ENCODE peak calls at places on chromosomes 6 and 20, in five cellular contexts. Z is OCI-LY7; I is cardiac muscle cell; A is CD8-positive, alpha-beta memory T cell; D is endodermal cell. V is an unnamed sample. For H3K4me1, the result is how much of the 10 kb centered on the place peaks cover.

GRCh38 chr20:53917145-53918009 is 153.0 kb downstream of the BCAS1 start:
- DNase-seq in D (peak), Z (no peak), I (no peak), A (no peak), V (no peak)

GRCh38 chr20:9375221-9375681 is 139.1 kb upstream of the LAMP5 start:
- DNase-seq in D (no peak), I (no peak), Z (no peak), A (no peak), V (no peak)

GRCh38 chr6:56874328-56874727 is 80.6 kb upstream of the BEND6 start:
- DNase-seq in I (no peak), Z (no peak), D (no peak), A (no peak), V (no peak)

GRCh38 chr20:21767200-21767738 is 61.8 kb downstream of the PAX1 start:
- DNase-seq in I (no peak), D (no peak), Z (no peak), A (no peak), V (no peak)

GRCh38 chr6:19408331-19408730 is 428.8 kb upstream of the ID4 start:
- DNase-seq in D (no peak), I (no peak), Z (no peak), A (no peak), V (no peak)

GRCh38 chr6:122845916-122846632 is 57.0 kb downstream of the SMPDL3A start:
- DNase-seq in Z (no peak), I (no peak), A (no peak), D (no peak), V (no peak)

GRCh38 chr6:97187951-97188350 is 95.1 kb downstream of the MMS22L start:
- DNase-seq in A (no peak), D (no peak), I (no peak), Z (no peak), V (no peak)

GRCh38 chr6:111781055-111781708 is 92.1 kb downstream of the FYN start:
- DNase-seq in D (no peak), A (no peak), I (no peak), Z (no peak), V (no peak)

GRCh38 chr6:30834643-30835042 is 49.7 kb upstream of the DDR1 start:
- DNase-seq in I (no peak), Z (peak), D (no peak), A (no peak), V (no peak)

GRCh38 chr6:108661430-108661829 is 100.7 kb downstream of the FOXO3 start:
- DNase-seq in Z (no peak), A (no peak), I (no peak), D (no peak), V (no peak)

GRCh38 chr20:11098888-11099287 is 425.1 kb upstream of the JAG1 start:
- DNase-seq in A (no peak), D (peak), I (no peak), Z (no peak), V (no peak)

GRCh38 chr6:50655848-50656453 is 57.4 kb upstream of the TFAP2D start:
- DNase-seq in Z (peak), A (no peak), I (peak), D (peak), V (no peak)

GRCh38 chr20:62723768-62724420 is 15.3 kb downstream of the NTSR1 start:
- DNase-seq in Z (no peak), A (no peak), I (no peak), D (no peak), V (no peak)

GRCh38 chr20:13684566-13685222 is 46.0 kb upstream of the TASP1 start:
- DNase-seq in A (no peak), Z (peak), I (no peak), D (no peak), V (no peak)

GRCh38 chr6:150143521-150144293 is 863 bp downstream of the PPP1R14C start:
- DNase-seq in D (peak), A (no peak), I (peak), Z (no peak), V (no peak)

GRCh38 chr6:454148-454991 is 62.8 kb downstream of the IRF4 start:
- DNase-seq in I (no peak), D (no peak), A (no peak), Z (no peak), V (no peak)

GRCh38 chr6:90574610-90575009 is 12.3 kb downstream of the MAP3K7 start:
- DNase-seq in A (no peak), Z (peak), I (no peak), D (no peak), V (no peak)

GRCh38 chr6:43772571-43773049 is 2.6 kb downstream of the VEGFA start:
- DNase-seq in Z (peak), A (no peak), I (peak), D (peak), V (peak)

GRCh38 chr6:33925869-33926268 is 122.1 kb upstream of the MLN start:
- DNase-seq in A (no peak), D (no peak), Z (no peak), I (no peak), V (no peak)

GRCh38 chr6:137763436-137763835 is 103.6 kb upstream of the TNFAIP3 start:
- DNase-seq in A (no peak), I (no peak), D (no peak), Z (no peak), V (no peak)

GRCh38 chr6:11215773-11216172 is 16.7 kb downstream of the NEDD9 start:
- DNase-seq in Z (no peak), D (no peak), I (no peak), A (no peak), V (no peak)
- H3K4me1 ChIP-seq in Z (under half), D (under half), I (half or more), A (under half), V (under half)

GRCh38 chr6:53532061-53532797 is 12.7 kb downstream of the GCLC start:
- DNase-seq in I (no peak), D (no peak), Z (no peak), A (no peak), V (no peak)
- H3K4me1 ChIP-seq in I (under half), D (under half), Z (under half), A (under half), V (under half)

DNA sequence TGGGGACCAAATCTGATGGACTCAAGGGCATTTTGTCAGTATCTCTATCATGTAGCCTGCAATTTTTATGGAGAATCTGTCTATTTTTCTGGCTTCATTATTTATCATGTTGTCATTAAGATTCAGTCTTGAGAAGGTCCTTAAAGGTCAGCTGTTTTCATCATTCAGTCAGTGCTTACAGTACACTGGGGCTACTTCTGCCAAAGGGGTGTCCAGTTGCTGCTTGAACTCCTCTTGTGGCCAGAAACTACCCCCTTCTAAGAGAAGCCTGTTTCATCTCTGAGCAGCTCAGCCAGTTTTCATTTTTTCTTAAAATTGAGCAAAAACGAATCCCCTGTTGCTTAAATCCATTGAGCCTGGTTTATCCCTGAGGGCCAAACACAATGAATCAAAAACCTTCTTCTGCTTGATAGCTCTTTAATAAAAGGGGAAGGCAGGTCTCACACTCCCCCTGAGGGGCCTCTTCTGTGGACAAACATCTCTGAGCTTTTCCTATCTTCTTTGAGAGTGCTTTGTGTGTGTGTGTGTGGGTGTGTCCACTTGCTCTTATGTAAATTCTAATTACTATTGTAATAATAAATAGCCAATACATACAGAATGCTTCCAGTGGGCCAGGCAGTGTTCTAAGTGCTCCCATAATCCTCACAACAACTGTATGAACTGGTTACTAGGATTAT is 172.2 kb downstream of the PLCB1 start:
- DNase-seq in Z (no peak), D (no peak), A (no peak), I (no peak), V (no peak)
- H3K4me1 ChIP-seq in Z (under half), D (under half), A (under half), I (under half), V (under half)

DNA sequence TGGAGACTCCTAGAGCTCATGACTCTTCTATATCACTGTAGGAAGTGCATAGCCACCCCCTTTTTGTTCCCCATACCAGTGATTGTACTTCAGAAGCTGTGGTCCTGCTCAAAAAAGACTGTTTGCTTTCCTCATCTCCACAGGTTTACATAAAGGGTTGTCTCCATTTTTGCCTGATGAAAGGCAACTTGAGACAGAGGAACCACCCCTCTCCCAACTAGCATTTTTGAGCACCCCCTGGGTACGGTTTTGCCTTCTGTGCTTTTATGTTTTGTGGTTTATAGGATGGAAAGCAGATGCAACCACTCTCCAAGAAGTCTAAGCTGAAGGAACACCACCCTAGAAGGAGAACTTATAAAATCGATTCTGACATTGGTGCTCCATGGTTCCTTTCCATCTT is 127.7 kb upstream of the SUPT3H start:
- DNase-seq in D (no peak), I (no peak), Z (no peak), A (no peak), V (no peak)
- H3K4me1 ChIP-seq in D (under half), I (under half), Z (under half), A (under half), V (under half)

GRCh38 chr6:156533860-156534580 is 243.2 kb upstream of the ARID1B start:
- DNase-seq in D (peak), A (no peak), Z (no peak), I (no peak), V (no peak)
- H3K4me1 ChIP-seq in D (under half), A (under half), Z (under half), I (under half), V (under half)

GRCh38 chr6:81748946-81749345 is 3.5 kb downstream of the TENT5A start:
- DNase-seq in A (no peak), Z (no peak), I (no peak), D (no peak), V (no peak)
- H3K4me1 ChIP-seq in A (under half), Z (under half), I (under half), D (under half), V (under half)

DNA sequence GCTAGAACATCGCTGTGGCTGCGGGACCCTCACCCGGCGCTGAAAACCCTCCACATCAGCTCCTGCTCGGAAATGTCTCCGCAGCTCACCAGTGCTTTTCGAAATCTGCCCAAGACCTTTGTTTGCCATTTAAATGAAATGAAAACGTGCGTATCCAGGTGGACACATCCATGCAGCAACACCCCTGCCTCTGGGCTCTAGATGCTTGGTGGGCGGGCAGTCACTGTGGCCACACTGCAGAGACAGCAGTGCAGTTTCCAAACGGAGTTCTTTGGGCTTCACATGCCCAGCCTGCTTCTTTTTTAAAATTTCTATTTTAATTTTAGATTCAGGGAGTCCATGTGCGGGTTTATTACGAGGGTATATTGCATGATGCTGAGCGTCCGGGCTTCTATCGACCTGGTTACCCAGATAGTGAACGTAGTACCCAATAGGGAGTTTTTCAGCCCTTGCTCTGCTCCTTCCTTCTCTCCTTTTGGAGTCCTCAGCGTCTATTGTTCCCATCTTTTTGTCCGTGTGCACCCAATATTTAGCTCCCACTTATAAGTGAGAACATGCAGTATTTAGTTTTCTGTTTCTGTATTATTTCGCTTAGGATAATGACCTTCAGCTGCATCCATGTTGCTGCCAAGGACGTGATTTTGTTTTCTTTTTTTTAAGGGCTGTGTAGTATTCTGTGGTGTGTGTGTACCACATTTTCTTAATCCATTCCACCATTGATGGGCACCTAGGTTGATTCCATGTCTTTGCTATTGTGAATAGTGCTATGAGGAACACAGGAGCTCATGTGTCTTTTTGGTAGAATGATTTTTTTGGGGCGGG is 4.8 kb upstream of the TUBB2B start:
- DNase-seq in I (no peak), A (no peak), Z (no peak), D (no peak), V (no peak)
- H3K4me1 ChIP-seq in I (under half), A (under half), Z (under half), D (under half), V (under half)

V was measured in H9.